ENCODE peak calls at places on chromosomes 4 and X, in nine cellular contexts. L, X, T, D, Y, N, V, S and Q are unnamed samples.

GRCh38 chr4:139808381-139809206 is 143.0 kb downstream of the MGST2 start:
- DNase-seq in N (no peak), T (no peak), V (no peak), L (no peak), X (peak), D (peak), S (no peak), Y (no peak), Q (no peak)

GRCh38 chr4:170776983-170777382 is 687.2 kb upstream of the AADAT start:
- DNase-seq in D (no peak), V (no peak), Y (no peak), S (no peak), L (no peak), T (no peak), N (no peak), X (no peak), Q (no peak)

GRCh38 chrX:133495464-133496391 is 80.4 kb upstream of the GPC4 start:
- DNase-seq in D (no peak), Y (peak), S (no peak), V (no peak), X (peak), T (no peak), N (no peak), L (no peak), Q (no peak)

GRCh38 chrX:102723456-102723855 is 2.9 kb downstream of the GPRASP3 start:
- DNase-seq in N (no peak), S (no peak), L (peak), T (no peak), Y (no peak), X (no peak), V (no peak), D (no peak), Q (no peak)

GRCh38 chrX:13377537-13377936 is 57.7 kb upstream of the ATXN3L start:
- DNase-seq in X (peak), V (no peak), Y (peak), L (no peak), D (no peak), T (no peak), S (peak), N (no peak), Q (no peak)

GRCh38 chr4:100828986-100829685 is 311.3 kb upstream of the EMCN start:
- DNase-seq in X (peak), V (no peak), Y (no peak), N (no peak), L (no peak), S (no peak), T (no peak), D (no peak), Q (no peak)

GRCh38 chrX:12007881-12008280 is 130.4 kb upstream of the FRMPD4 start:
- DNase-seq in L (no peak), V (no peak), T (no peak), S (no peak), N (no peak), D (no peak), X (peak), Y (no peak), Q (no peak)

GRCh38 chrX:153688900-153689590 is 1.3 kb downstream of the SLC6A8 start:
- DNase-seq in T (no peak), D (no peak), S (no peak), V (peak), N (peak), X (peak), L (no peak), Y (peak), Q (no peak)

GRCh38 chrX:103397707-103398106 is 21.4 kb downstream of the BEX3 start:
- DNase-seq in L (no peak), X (no peak), N (no peak), T (no peak), Y (no peak), D (no peak), S (no peak), V (no peak), Q (no peak)

GRCh38 chrX:63424063-63424462 is 72.9 kb upstream of the SPIN4 start:
- DNase-seq in S (no peak), D (no peak), N (no peak), Y (no peak), T (no peak), X (no peak), V (no peak), L (no peak), Q (no peak)

GRCh38 chrX:56429581-56429980 is 133.8 kb upstream of the UBQLN2 start:
- DNase-seq in V (no peak), Y (no peak), N (no peak), L (peak), S (no peak), D (no peak), X (no peak), T (peak), Q (no peak)

GRCh38 chr4:2091990-2092652 is 33.0 kb downstream of the NAT8L start:
- DNase-seq in S (no peak), L (no peak), T (peak), N (no peak), Y (no peak), V (no peak), D (no peak), X (no peak), Q (no peak)

GRCh38 chr4:110860125-110860524 is 237.2 kb upstream of the PITX2 start:
- DNase-seq in N (no peak), D (no peak), V (no peak), L (no peak), T (no peak), Y (no peak), S (no peak), X (no peak), Q (no peak)

GRCh38 chr4:15649914-15650545 is 5.1 kb downstream of the FBXL5 start:
- DNase-seq in S (peak), T (peak), D (peak), Y (peak), L (peak), N (no peak), V (peak), X (peak), Q (peak)

GRCh38 chrX:23246001-23246400 is 88.6 kb upstream of the PTCHD1 start:
- DNase-seq in V (no peak), N (no peak), L (no peak), T (no peak), Y (no peak), S (no peak), X (peak), D (no peak), Q (no peak)

GRCh38 chr4:87188063-87188462 is 32.4 kb downstream of the KLHL8 start:
- DNase-seq in L (no peak), S (no peak), X (peak), T (no peak), N (no peak), Y (no peak), D (no peak), V (no peak), Q (no peak)

GRCh38 chr4:1621996-1622637 is 62.0 kb downstream of the FAM53A start:
- DNase-seq in Y (no peak), D (no peak), L (no peak), S (no peak), X (no peak), T (no peak), N (no peak), V (no peak), Q (no peak)

GRCh38 chr4:70676554-70677090 is 10.3 kb upstream of the JCHAIN start:
- DNase-seq in N (no peak), Y (no peak), V (no peak), S (no peak), L (no peak), T (no peak), D (no peak), X (no peak), Q (no peak)

GRCh38 chr4:120874792-120875774 is 47.4 kb downstream of the PRDM5 start:
- DNase-seq in Y (no peak), N (no peak), D (no peak), X (no peak), T (peak), V (no peak), S (no peak), L (peak), Q (no peak)

GRCh38 chr4:25800253-25800652 is 62.5 kb downstream of the SEL1L3 start:
- DNase-seq in L (no peak), Y (no peak), N (no peak), D (no peak), S (no peak), X (no peak), T (no peak), V (no peak), Q (no peak)

GRCh38 chrX:24350217-24350616 is 10.2 kb upstream of the SUPT20HL1 start:
- DNase-seq in X (no peak), S (no peak), D (no peak), Y (no peak), N (no peak), V (no peak), T (no peak), L (peak), Q (no peak)

GRCh38 chr4:168586926-168587325 is 90.1 kb downstream of the PALLD start:
- DNase-seq in T (peak), S (no peak), V (no peak), D (no peak), L (peak), Y (no peak), N (no peak), X (no peak), Q (no peak)

GRCh38 chrX:42149281-42149680 is 225.9 kb upstream of the CASK start:
- DNase-seq in D (no peak), N (no peak), S (no peak), T (no peak), V (no peak), Y (no peak), X (peak), L (peak), Q (no peak)

GRCh38 chr4:6605114-6605513 is 30.1 kb downstream of the MAN2B2 start:
- DNase-seq in D (no peak), T (no peak), L (no peak), Y (no peak), V (no peak), N (no peak), S (no peak), X (no peak), Q (no peak)

GRCh38 chr4:172515266-172515879 is 653.2 kb upstream of the GALNT7 start:
- DNase-seq in D (no peak), S (no peak), N (no peak), L (peak), Y (no peak), V (no peak), T (peak), X (peak), Q (no peak)

GRCh38 chr4:101370663-101371210 is 23.4 kb upstream of the PPP3CA start:
- DNase-seq in N (no peak), T (peak), Y (no peak), X (no peak), L (no peak), D (no peak), S (no peak), V (no peak), Q (no peak)

GRCh38 chrX:2325076-2325784 is 175.5 kb downstream of the DHRSX start:
- DNase-seq in S (no peak), V (peak), L (no peak), T (peak), N (peak), X (peak), D (no peak), Y (peak), Q (peak)

GRCh38 chr4:45120163-45120562 is 393.8 kb upstream of the GNPDA2 start:
- DNase-seq in L (no peak), N (no peak), S (no peak), X (peak), D (peak), V (no peak), Y (peak), T (no peak), Q (no peak)

GRCh38 chr4:89469512-89469911 is 161.9 kb upstream of the GPRIN3 start:
- DNase-seq in N (no peak), X (no peak), L (no peak), V (no peak), S (no peak), Y (no peak), D (no peak), T (no peak), Q (no peak)

GRCh38 chr4:2036327-2036726 is 22.8 kb upstream of the NAT8L start:
- DNase-seq in L (no peak), X (no peak), Y (no peak), N (no peak), S (peak), V (no peak), D (no peak), T (no peak), Q (no peak)

GRCh38 chr4:103137446-103137827 is 37.8 kb upstream of the BDH2 start:
- DNase-seq in V (no peak), X (peak), Y (no peak), S (no peak), T (no peak), N (no peak), L (no peak), D (no peak), Q (no peak)

GRCh38 chr4:187606581-187606980 is 389.0 kb upstream of the ZFP42 start:
- DNase-seq in D (peak), N (no peak), Y (peak), S (peak), L (peak), X (peak), T (peak), V (peak), Q (no peak)

GRCh38 chrX:136584545-136584944 is 52.5 kb downstream of the VGLL1 start:
- DNase-seq in X (no peak), D (no peak), Y (no peak), V (no peak), S (no peak), T (no peak), L (no peak), N (no peak), Q (no peak)

GRCh38 chrX:69179380-69179911 is 14.2 kb upstream of the PJA1 start:
- DNase-seq in Y (no peak), D (peak), V (no peak), X (peak), S (peak), N (no peak), L (peak), T (peak), Q (no peak)

GRCh38 chr4:37627263-37627662 is 58.9 kb downstream of the RELL1 start:
- DNase-seq in T (no peak), X (no peak), N (no peak), S (no peak), L (no peak), V (no peak), Y (no peak), D (no peak), Q (no peak)

GRCh38 chrX:1416965-1417760 is 25.2 kb upstream of the SLC25A6 start:
- DNase-seq in V (no peak), N (no peak), D (no peak), S (no peak), Y (no peak), T (no peak), X (no peak), L (no peak), Q (no peak)

GRCh38 chrX:34584781-34585180 is 72.3 kb downstream of the TMEM47 start:
- DNase-seq in D (no peak), Y (no peak), L (no peak), S (no peak), V (no peak), T (no peak), X (no peak), N (no peak), Q (no peak)

GRCh38 chrX:73401591-73402266 is 45.1 kb upstream of the CDX4 start:
- DNase-seq in D (peak), V (no peak), L (peak), X (no peak), N (no peak), T (peak), Y (no peak), S (peak), Q (no peak)

DNA sequence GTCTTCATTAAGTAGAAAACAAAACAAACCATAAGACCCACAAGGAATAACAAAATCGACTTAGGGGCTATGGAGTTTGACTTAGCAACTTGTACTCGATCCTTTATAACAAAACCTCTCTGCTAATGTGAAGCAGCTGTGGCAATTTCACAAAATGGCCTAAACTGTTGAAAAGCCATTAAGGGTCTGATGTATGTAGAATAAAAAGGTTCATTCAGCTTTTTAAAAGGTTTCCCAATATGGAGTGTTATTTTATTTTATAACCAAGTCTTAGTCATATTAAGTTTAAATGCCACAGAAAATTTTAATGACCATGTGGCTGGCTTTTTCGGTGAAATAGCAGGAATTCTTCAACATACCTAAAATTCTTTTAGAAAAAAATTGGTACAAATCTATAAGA is 291.8 kb upstream of the HAND2 start:
- DNase-seq in T (no peak), N (no peak), Y (no peak), D (no peak), V (no peak), X (no peak), S (no peak), L (no peak), Q (no peak)
- H3K4me3 ChIP-seq in T (no peak), N (no peak), Y (no peak), D (no peak), V (no peak), X (no peak), S (no peak), L (no peak), Q (no peak)

GRCh38 chrX:46209037-46209436 is 336.2 kb downstream of the ZNF674 start:
- DNase-seq in Y (no peak), S (no peak), D (no peak), V (no peak), N (no peak), L (no peak), X (no peak), T (no peak), Q (no peak)
- H3K4me3 ChIP-seq in Y (no peak), S (no peak), D (no peak), V (no peak), N (no peak), L (no peak), X (no peak), T (no peak), Q (no peak)

GRCh38 chr4:77193511-77194236 is 36.7 kb downstream of the CCNG2 start:
- DNase-seq in D (no peak), T (peak), Y (peak), X (no peak), N (no peak), L (peak), V (peak), S (no peak), Q (peak)
- H3K4me3 ChIP-seq in D (no peak), T (no peak), Y (no peak), X (no peak), N (peak), L (no peak), V (no peak), S (no peak), Q (peak)

GRCh38 chr4:57424231-57424897 is 314.2 kb upstream of the IGFBP7 start:
- DNase-seq in V (no peak), Y (no peak), S (no peak), L (peak), N (no peak), D (no peak), X (peak), T (no peak), Q (no peak)
- H3K4me3 ChIP-seq in V (no peak), Y (no peak), S (no peak), L (no peak), N (no peak), D (no peak), X (no peak), T (no peak), Q (no peak)

GRCh38 chr4:189202182-189202868 is 738.3 kb upstream of the FRG1 start:
- DNase-seq in V (peak), Y (peak), S (peak), D (peak), N (peak), X (peak), L (peak), T (peak), Q (peak)
- H3K4me3 ChIP-seq in V (no peak), Y (peak), S (no peak), D (no peak), N (peak), X (peak), L (no peak), T (no peak), Q (no peak)

GRCh38 chr4:150140774-150141400 is 62.6 kb downstream of the DCLK2 start:
- DNase-seq in V (no peak), X (peak), N (no peak), D (no peak), T (no peak), Y (no peak), L (no peak), S (no peak), Q (no peak)
- H3K4me3 ChIP-seq in V (no peak), X (no peak), N (no peak), D (no peak), T (no peak), Y (no peak), L (no peak), S (no peak), Q (no peak)